ENCODE peak calls at places on chromosomes 6 and 20, in six cellular contexts. Y, L, C, E, Z and W are unnamed samples.

GRCh38 chr20:63955281-63955845 is 853 bp downstream of the UCKL1 start:
- DNase-seq in Y (no peak), L (peak; percentile 57), C (no peak), E (no peak), Z (peak; percentile 40), W (no peak)

GRCh38 chr6:38697846-38698245 is 5.1 kb downstream of the GLO1 start:
- DNase-seq in Y (no peak), L (no peak), C (no peak), E (no peak), Z (no peak), W (no peak)

GRCh38 chr20:48910360-48910781 is 11.1 kb upstream of the ARFGEF2 start:
- DNase-seq in Y (no peak), L (peak; percentile 83), C (no peak), E (no peak), Z (peak; percentile 59), W (no peak)

GRCh38 chr6:167091149-167092107 is 31.5 kb upstream of the CCR6 start:
- DNase-seq in Y (no peak), L (no peak), C (no peak), E (no peak), Z (no peak), W (no peak)

GRCh38 chr6:40997256-40997957 is 41.6 kb downstream of the UNC5CL start:
- DNase-seq in Y (peak; percentile 78), L (peak; percentile 88), C (peak; percentile 88), E (peak; percentile 82), Z (peak; percentile 99), W (no peak)

GRCh38 chr6:169656626-169657610 is 44.9 kb downstream of the WDR27 start:
- DNase-seq in Y (no peak), L (no peak), C (no peak), E (no peak), Z (peak; percentile 94), W (no peak)

GRCh38 chr20:11403711-11404110 is 514.0 kb upstream of the BTBD3 start:
- DNase-seq in Y (no peak), L (no peak), C (no peak), E (no peak), Z (peak; percentile 78), W (no peak)

GRCh38 chr6:142902636-142903053 is 42.3 kb downstream of the HIVEP2 start:
- DNase-seq in Y (peak; percentile 99), L (peak; percentile 98), C (no peak), E (no peak), Z (no peak), W (no peak)

GRCh38 chr20:20010639-20011500 is 6.3 kb upstream of the NAA20 start:
- DNase-seq in Y (peak; percentile 81), L (peak; percentile 93), C (no peak), E (no peak), Z (no peak), W (no peak)

GRCh38 chr20:47586648-47587306 is 85.1 kb downstream of the NCOA3 start:
- DNase-seq in Y (peak; percentile 57), L (no peak), C (no peak), E (no peak), Z (peak; percentile 35), W (no peak)

GRCh38 chr6:142735182-142735581 is 209.8 kb downstream of the HIVEP2 start:
- DNase-seq in Y (peak; percentile 10), L (peak; percentile 30), C (no peak), E (no peak), Z (peak; percentile 53), W (no peak)

GRCh38 chr6:1584996-1585668 is 24.6 kb upstream of the FOXC1 start:
- DNase-seq in Y (no peak), L (no peak), C (no peak), E (no peak), Z (no peak), W (no peak)

GRCh38 chr20:50399917-50400704 is 110.1 kb upstream of the PTPN1 start:
- DNase-seq in Y (peak; percentile 60), L (peak; percentile 56), C (no peak), E (no peak), Z (peak; percentile 45), W (peak; percentile 43)

GRCh38 chr6:15426926-15427325 is 181.1 kb downstream of the JARID2 start:
- DNase-seq in Y (no peak), L (peak; percentile 12), C (no peak), E (no peak), Z (no peak), W (no peak)

GRCh38 chr6:144007779-144008500 is at the start of gene PLAGL1:
- DNase-seq in Y (peak; percentile 55), L (peak; percentile 73), C (peak; percentile 35), E (peak; percentile 12), Z (peak; percentile 42), W (peak; percentile 37)

GRCh38 chr6:106247293-106247692 is 78.3 kb downstream of the ATG5 start:
- DNase-seq in Y (peak; percentile 44), L (no peak), C (no peak), E (no peak), Z (no peak), W (no peak)

GRCh38 chr6:142927904-142928303 is 17.1 kb downstream of the HIVEP2 start:
- DNase-seq in Y (peak; percentile 12), L (peak; percentile 34), C (no peak), E (no peak), Z (no peak), W (no peak)

GRCh38 chr6:109678240-109678639 is 12.8 kb downstream of the AK9 start:
- DNase-seq in Y (no peak), L (no peak), C (no peak), E (no peak), Z (no peak), W (no peak)

GRCh38 chr6:6712979-6713514 is 124.5 kb downstream of the LY86 start:
- DNase-seq in Y (no peak), L (peak; percentile 46), C (no peak), E (no peak), Z (no peak), W (no peak)

GRCh38 chr20:23156170-23156841 is 70.2 kb upstream of the CD93 start:
- DNase-seq in Y (peak; percentile 82), L (peak; percentile 89), C (peak; percentile 27), E (no peak), Z (no peak), W (peak; percentile 54)

GRCh38 chr20:52889225-52889624 is 82.9 kb upstream of the TSHZ2 start:
- DNase-seq in Y (no peak), L (peak; percentile 38), C (no peak), E (no peak), Z (no peak), W (peak; percentile 95)

DNA sequence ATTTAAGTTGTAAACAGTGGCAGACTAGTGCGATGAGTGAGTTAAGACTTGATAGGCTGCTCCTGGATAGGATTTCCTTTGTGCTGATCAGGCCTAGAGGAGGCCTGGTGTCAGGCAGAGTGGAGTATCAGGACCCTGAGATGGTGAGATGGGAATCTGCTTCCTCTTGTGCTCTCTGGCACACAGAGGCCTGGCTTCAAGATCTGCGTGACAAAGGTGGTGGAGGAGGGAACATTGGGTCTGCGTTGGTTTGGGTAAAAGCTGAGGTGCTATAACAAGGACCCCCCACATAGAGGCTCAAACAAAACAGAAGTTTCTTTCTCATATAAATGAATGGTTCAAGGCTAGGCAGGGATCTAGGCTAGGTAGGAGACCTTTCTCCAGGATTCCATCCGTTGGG is 20.3 kb downstream of the SCAND1 start:
- DNase-seq in Y (no peak), L (no peak), C (peak; percentile 56), E (no peak), Z (peak; percentile 3), W (no peak)
- H3K18ac ChIP-seq in Y (no peak overlapping the region), L (no peak overlapping the region), C (no peak overlapping the region), E (no peak overlapping the region), Z (no peak overlapping the region), W (no peak overlapping the region)

GRCh38 chr6:157609556-157609955 is 213.5 kb upstream of the SNX9 start:
- DNase-seq in Y (no peak), L (no peak), C (no peak), E (no peak), Z (no peak), W (no peak)

GRCh38 chr6:157609117-157609516 is 213.9 kb upstream of the SNX9 start:
- DNase-seq in Y (no peak), L (no peak), C (no peak), E (no peak), Z (no peak), W (no peak)

GRCh38 chr6:157606516-157606915 is 216.5 kb upstream of the SNX9 start:
- DNase-seq in Y (no peak), L (no peak), C (no peak), E (no peak), Z (no peak), W (no peak)

GRCh38 chr6:157607317-157608109 is 215.5 kb upstream of the SNX9 start:
- DNase-seq in Y (no peak), L (no peak), C (peak; percentile 71), E (no peak), Z (peak; percentile 60), W (no peak)

DNA sequence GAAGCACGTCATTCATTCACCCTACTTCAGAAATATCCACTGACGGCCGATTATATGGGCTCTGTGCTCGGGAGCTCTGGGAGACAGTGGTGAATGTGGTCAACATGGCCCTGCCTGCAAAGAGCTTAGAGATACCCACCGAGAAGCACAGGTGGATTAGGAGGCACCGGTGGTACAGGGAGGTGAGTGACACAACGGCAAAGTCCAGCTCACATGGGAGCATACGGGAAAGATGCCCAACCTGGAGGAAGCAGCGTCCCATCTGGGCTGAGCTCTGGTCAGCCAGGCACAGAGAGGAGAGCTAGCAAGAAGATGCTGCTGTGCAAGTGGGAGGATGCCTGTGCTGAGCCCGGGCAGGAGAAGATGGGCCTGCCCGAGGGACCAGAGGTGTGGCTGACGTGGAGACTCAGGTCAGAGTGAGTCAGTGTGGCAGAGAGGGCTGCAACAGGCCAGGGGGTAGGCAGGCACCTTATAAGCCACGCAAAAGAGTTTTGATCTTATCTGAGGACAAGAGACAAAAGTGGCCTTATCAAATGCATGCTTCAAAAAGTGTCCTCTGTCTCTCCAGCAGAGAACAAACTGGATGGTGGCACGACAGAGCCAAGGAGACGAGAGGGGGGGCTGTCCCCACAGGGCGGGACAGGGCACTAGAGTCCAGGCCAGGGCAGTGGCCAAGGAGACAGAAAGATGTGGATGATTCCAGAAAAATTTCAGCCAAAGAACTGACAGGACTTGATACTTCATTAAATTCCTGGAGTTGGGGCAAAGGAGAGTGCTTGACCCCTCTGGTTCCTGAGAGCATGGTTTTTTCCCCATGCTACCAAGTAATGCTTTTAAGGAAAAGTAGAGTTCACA is 214.6 kb upstream of the SNX9 start:
- DNase-seq in Y (no peak), L (no peak), C (no peak), E (no peak), Z (no peak), W (no peak)
- H3K18ac ChIP-seq in Y (no peak overlapping the region), L (no peak overlapping the region), C (no peak overlapping the region), E (peak overlapping the region; percentile 25), Z (no peak overlapping the region), W (no peak overlapping the region)

GRCh38 chr6:160259585-160259984 is 964 bp upstream of the SLC22A2 start:
- DNase-seq in Y (no peak), L (no peak), C (no peak), E (no peak), Z (peak; percentile 38), W (no peak)
- H3K18ac ChIP-seq in Y (no peak overlapping the region), L (no peak overlapping the region), C (no peak overlapping the region), E (no peak overlapping the region), Z (no peak overlapping the region), W (no peak overlapping the region)

GRCh38 chr6:17599885-17600526 is at the start of gene FAM8A1:
- DNase-seq in Y (peak; percentile 80), L (peak; percentile 87), C (peak; percentile 97), E (peak; percentile 88), Z (peak; percentile 98), W (peak; percentile 87)

GRCh38 chr6:17601389-17601703 is 1.2 kb downstream of the FAM8A1 start:
- DNase-seq in Y (peak; percentile 5), L (no peak), C (no peak), E (no peak), Z (no peak), W (peak; percentile 18)

GRCh38 chr6:17596085-17596484 is 4.0 kb upstream of the FAM8A1 start:
- DNase-seq in Y (no peak), L (no peak), C (no peak), E (no peak), Z (no peak), W (no peak)

GRCh38 chr6:17602888-17603287 is 2.8 kb downstream of the FAM8A1 start:
- DNase-seq in Y (no peak), L (no peak), C (no peak), E (no peak), Z (no peak), W (no peak)

GRCh38 chr6:17600527-17601388 is 656 bp downstream of the FAM8A1 start:
- DNase-seq in Y (peak; percentile 12), L (peak; percentile 47), C (peak; percentile 64), E (peak; percentile 24), Z (peak; percentile 60), W (peak; percentile 34)
- H3K18ac ChIP-seq in Y (no peak overlapping the region), L (peak overlapping the region; percentile 86), C (peak overlapping the region; percentile 37), E (peak overlapping the region; percentile 91), Z (peak overlapping the region; percentile 78), W (no peak overlapping the region)